ENCODE peak calls at places on chromosomes 5 and 9, in five cellular contexts. X is SJSA1, M is NAMALWA, J is NCI-H69, G is kidney glomerular epithelial cell. H is an unnamed sample.

GRCh38 chr9:112785981-112786380 is 35.4 kb downstream of the SNX30 start:
- DNase-seq in M (no peak), G (no peak), X (no peak), J (no peak), H (no peak)

GRCh38 chr5:17785774-17786173 is 151.5 kb downstream of the TAF11L14 start:
- DNase-seq in M (no peak), G (no peak), J (peak; percentile 89), X (no peak), H (no peak)

GRCh38 chr9:136138566-136138965 is 19.9 kb upstream of the TMEM250 start:
- DNase-seq in G (peak; percentile 3), X (no peak), J (peak; percentile 93), M (peak; percentile 66), H (peak; percentile 63)

GRCh38 chr5:173762930-173763329 is 125.2 kb upstream of the CPEB4 start:
- DNase-seq in X (no peak), J (no peak), G (peak; percentile 87), M (no peak), H (no peak)

GRCh38 chr5:168697034-168697720 is 118.0 kb upstream of the PANK3 start:
- DNase-seq in X (no peak), G (no peak), J (no peak), M (no peak), H (no peak)

GRCh38 chr9:13228431-13228830 is 51.1 kb downstream of the MPDZ start:
- DNase-seq in M (no peak), J (no peak), G (no peak), X (no peak), H (no peak)

GRCh38 chr5:131532016-131532640 is 102.9 kb downstream of the RAPGEF6 start:
- DNase-seq in X (no peak), G (no peak), M (no peak), J (peak; percentile 70), H (no peak)

GRCh38 chr9:80400624-80401230 is 829.0 kb downstream of the TLE4 start:
- DNase-seq in J (no peak), G (no peak), X (no peak), M (no peak), H (no peak)

GRCh38 chr5:115455241-115455640 is 89.3 kb downstream of the FEM1C start:
- DNase-seq in M (no peak), J (no peak), X (peak; percentile 34), G (peak; percentile 8), H (no peak)